ENCODE peak calls at places on chromosome 1, in ten cellular contexts. K, D, R, I, M, P, G, A, Y and Q are unnamed samples.

GRCh38 chr1:87979079-87979478 is 650.4 kb downstream of the LMO4 start:
- DNase-seq in M (no peak), D (no peak), R (no peak), P (no peak), A (no peak), Y (no peak), G (no peak), K (no peak), I (no peak), Q (no peak)

GRCh38 chr1:87956072-87956471 is 627.4 kb downstream of the LMO4 start:
- DNase-seq in I (no peak), M (peak; percentile 97), D (no peak), R (no peak), K (no peak), G (no peak), P (peak; percentile 77), Y (peak; percentile 16), A (no peak), Q (no peak)

GRCh38 chr1:65065535-65066378 is 82.2 kb upstream of the AK4 start:
- DNase-seq in R (no peak), P (peak; percentile 25), I (no peak), A (no peak), K (peak; percentile 15), M (no peak), D (no peak), Y (peak; percentile 23), G (peak; percentile 6), Q (peak; percentile 53)

GRCh38 chr1:181104790-181105133 is 16.3 kb downstream of the IER5 start:
- DNase-seq in I (peak; percentile 73), A (peak; percentile 49), M (no peak), P (no peak), D (peak; percentile 29), G (no peak), R (peak; percentile 61), K (no peak), Y (peak; percentile 56), Q (no peak)

GRCh38 chr1:214676747-214677146 is 73.8 kb downstream of the CENPF start:
- DNase-seq in A (no peak), D (no peak), K (no peak), Y (no peak), P (no peak), G (no peak), R (no peak), I (no peak), M (no peak), Q (no peak)

GRCh38 chr1:37673920-37674319 is 18.4 kb upstream of the CDCA8 start:
- DNase-seq in K (no peak), P (no peak), G (no peak), D (no peak), R (no peak), M (no peak), I (peak; percentile 80), A (peak; percentile 90), Y (no peak), Q (no peak)

GRCh38 chr1:70874826-70875225 is 172.8 kb downstream of the PTGER3 start:
- DNase-seq in M (no peak), G (no peak), R (no peak), A (no peak), K (no peak), D (no peak), Y (no peak), I (no peak), P (no peak), Q (no peak)

GRCh38 chr1:16126738-16127515 is 28.9 kb downstream of the EPHA2 start:
- DNase-seq in G (no peak), P (no peak), Y (no peak), R (no peak), I (no peak), D (no peak), A (no peak), M (no peak), K (no peak), Q (no peak)

GRCh38 chr1:154353460-154353904 is 28.2 kb downstream of the ATP8B2 start:
- DNase-seq in R (no peak), K (no peak), D (no peak), A (no peak), Y (peak; percentile 65), G (no peak), I (no peak), P (peak; percentile 70), M (peak; percentile 22), Q (no peak)

GRCh38 chr1:102977293-102977692 is 131.0 kb downstream of the COL11A1 start:
- DNase-seq in R (no peak), I (no peak), Y (no peak), M (no peak), A (no peak), K (no peak), D (no peak), P (no peak), G (no peak), Q (no peak)

GRCh38 chr1:53341961-53342707 is 14.3 kb upstream of the LRP8 start:
- DNase-seq in D (no peak), K (no peak), A (no peak), P (no peak), M (no peak), I (no peak), G (no peak), Y (no peak), R (no peak), Q (no peak)